ENCODE peak calls at places on chromosome 5, in eight cellular contexts. L, W, V, T, A, R, K and Q are unnamed samples.
A peak's percentile ranks its signal among the peaks of the same experiment; 100 is the strongest.

GRCh38 chr5:180142824-180143610 is 66.0 kb downstream of the RASGEF1C start:
- DNase-seq in T (no peak), L (no peak), K (no peak), R (no peak), W (no peak), A (no peak), V (no peak), Q (no peak)

GRCh38 chr5:27818888-27819287 is 780.5 kb upstream of the CDH9 start:
- DNase-seq in T (no peak), R (no peak), L (no peak), V (no peak), A (no peak), K (no peak), W (no peak), Q (no peak)

GRCh38 chr5:174601937-174602336 is 122.4 kb upstream of the MSX2 start:
- DNase-seq in R (no peak), V (no peak), T (no peak), W (peak; percentile 28), K (no peak), A (no peak), L (no peak), Q (no peak)

GRCh38 chr5:135534609-135535419 is 950 bp downstream of the NEUROG1 start:
- DNase-seq in T (no peak), L (no peak), R (no peak), V (peak; percentile 7), W (no peak), K (no peak), A (no peak), Q (no peak)

GRCh38 chr5:171755354-171755821 is 30.2 kb upstream of the SMIM23 start:
- DNase-seq in A (no peak), V (peak; percentile 40), R (no peak), T (no peak), K (no peak), L (no peak), W (peak; percentile 40), Q (no peak)

GRCh38 chr5:57434227-57434640 is 48.4 kb downstream of the ACTBL2 start:
- DNase-seq in R (no peak), T (no peak), L (no peak), K (no peak), W (no peak), A (no peak), V (peak; percentile 62), Q (no peak)

GRCh38 chr5:126965061-126965475 is 65.3 kb downstream of the MARCHF3 start:
- DNase-seq in T (no peak), W (peak; percentile 98), L (no peak), R (peak; percentile 68), V (peak; percentile 98), A (no peak), K (no peak), Q (no peak)

GRCh38 chr5:175652741-175653663 is 4.9 kb upstream of the HRH2 start:
- DNase-seq in V (no peak), L (peak; percentile 15), R (no peak), K (peak; percentile 56), A (peak; percentile 73), W (no peak), T (no peak), Q (no peak)

GRCh38 chr5:14593326-14594036 is 11.9 kb downstream of the OTULINL start:
- DNase-seq in A (no peak), V (no peak), R (no peak), T (no peak), L (no peak), W (peak; percentile 78), K (no peak), Q (no peak)

GRCh38 chr5:61805101-61805500 is 473.0 kb downstream of the ZSWIM6 start:
- DNase-seq in L (no peak), V (peak; percentile 57), A (no peak), K (no peak), T (no peak), W (peak; percentile 77), R (peak; percentile 87), Q (peak; percentile 7)

GRCh38 chr5:107769531-107769930 is 98.8 kb upstream of the EFNA5 start:
- DNase-seq in R (no peak), L (no peak), A (no peak), T (no peak), K (no peak), V (no peak), W (no peak), Q (no peak)

GRCh38 chr5:104800440-104801048 is 1238.0 kb upstream of the NUDT12 start:
- DNase-seq in L (no peak), R (no peak), W (no peak), K (no peak), T (no peak), A (no peak), V (peak; percentile 0), Q (no peak)

GRCh38 chr5:90932052-90932699 is 373.6 kb downstream of the ADGRV1 start:
- DNase-seq in W (peak; percentile 50), V (peak; percentile 69), T (peak; percentile 45), A (no peak), K (no peak), L (no peak), R (peak; percentile 50), Q (peak; percentile 19)

GRCh38 chr5:145101246-145101645 is 733.9 kb downstream of the PRELID2 start:
- DNase-seq in A (no peak), T (no peak), K (no peak), W (peak; percentile 17), R (no peak), V (no peak), L (no peak), Q (peak; percentile 1)

GRCh38 chr5:107461770-107462169 is 209.0 kb downstream of the EFNA5 start:
- DNase-seq in R (no peak), T (no peak), K (no peak), A (no peak), W (peak; percentile 14), V (no peak), L (no peak), Q (no peak)

GRCh38 chr5:124697912-124698690 is 48.3 kb downstream of the ZNF608 start:
- DNase-seq in W (no peak), L (no peak), T (no peak), R (no peak), V (no peak), A (no peak), K (no peak), Q (no peak)

GRCh38 chr5:112366987-112367386 is 52.1 kb downstream of the EPB41L4A start:
- DNase-seq in A (no peak), R (peak; percentile 67), K (no peak), V (no peak), T (no peak), L (no peak), W (no peak), Q (no peak)

GRCh38 chr5:143880178-143880577 is 68.2 kb downstream of the HMHB1 start:
- DNase-seq in L (no peak), W (peak; percentile 30), K (no peak), T (no peak), V (no peak), A (no peak), R (no peak), Q (no peak)

GRCh38 chr5:38540348-38540747 is 16.1 kb downstream of the LIFR start:
- DNase-seq in K (no peak), R (no peak), L (no peak), W (no peak), T (no peak), V (no peak), A (no peak), Q (no peak)